ENCODE peak calls at places on chromosomes 16 and 17, in seven cellular contexts. I is T-helper 2 cell; L is stimulated activated CD8-positive, alpha-beta memory T cell treated with anti-CD3 and anti-CD28 coated beads, Interleukin-7, amount 100 ng/mL, for 24 hours; S is HuH-7.5; N is D341Med; Q is islet precursor cell; R is iris pigment epithelial cell. X is an unnamed sample.

GRCh38 chr17:3750296-3750695 is 26.6 kb downstream of the HASPIN start:
- DNase-seq in N (no peak), Q (peak; percentile 54), S (no peak), I (no peak), L (no peak), R (no peak), X (no peak)

GRCh38 chr16:68665501-68665900 is 20.4 kb downstream of the CDH3 start:
- DNase-seq in N (no peak), R (no peak), Q (peak; percentile 95), S (no peak), I (no peak), L (no peak), X (no peak)

GRCh38 chr17:1181769-1182137 is 2.0 kb upstream of the ABR start:
- DNase-seq in I (no peak), Q (no peak), R (peak; percentile 46), N (no peak), S (no peak), L (no peak), X (no peak)

GRCh38 chr16:69145658-69146057 is 13.2 kb downstream of the UTP4 start:
- DNase-seq in N (no peak), I (no peak), Q (no peak), S (no peak), L (no peak), R (peak; percentile 61), X (no peak)

GRCh38 chr17:79295307-79295706 is 220.7 kb downstream of the ENGASE start:
- DNase-seq in S (no peak), Q (no peak), R (no peak), L (no peak), I (no peak), N (no peak), X (no peak)

GRCh38 chr16:8581923-8582580 is 8.3 kb downstream of the TMEM114 start:
- DNase-seq in S (no peak), I (no peak), R (peak; percentile 35), L (no peak), N (no peak), Q (no peak), X (no peak)

GRCh38 chr17:8734876-8735275 is 9.8 kb downstream of the CCDC42 start:
- DNase-seq in Q (no peak), R (no peak), L (no peak), S (no peak), I (no peak), N (no peak), X (no peak)

GRCh38 chr17:15288859-15289258 is 23.7 kb upstream of the PMP22 start:
- DNase-seq in R (no peak), S (no peak), N (no peak), Q (no peak), L (no peak), I (no peak), X (no peak)

GRCh38 chr16:50244504-50245416 is 21.6 kb upstream of the ADCY7 start:
- DNase-seq in N (no peak), S (no peak), R (no peak), I (no peak), L (no peak), Q (peak; percentile 68), X (no peak)

GRCh38 chr17:50766222-50767023 is 895 bp downstream of the ANKRD40CL start:
- DNase-seq in S (no peak), N (no peak), Q (no peak), R (no peak), L (no peak), I (no peak), X (no peak)

GRCh38 chr17:39601010-39601597 is 6.6 kb downstream of the NEUROD2 start:
- DNase-seq in I (no peak), N (no peak), R (no peak), Q (no peak), S (no peak), L (no peak), X (no peak)

GRCh38 chr16:54050281-54051210 is 236.0 kb downstream of the IRX3 start:
- DNase-seq in R (no peak), N (no peak), Q (no peak), L (no peak), I (no peak), S (no peak), X (no peak)

GRCh38 chr17:17179371-17179827 is 26.7 kb downstream of the PLD6 start:
- DNase-seq in Q (no peak), N (no peak), I (no peak), R (peak; percentile 26), S (no peak), L (no peak), X (no peak)

GRCh38 chr17:19717411-19717908 is 1.1 kb upstream of the SLC47A2 start:
- DNase-seq in Q (no peak), S (no peak), I (no peak), R (no peak), N (peak; percentile 8), L (no peak), X (no peak)

X was measured in central memory CD8-positive, alpha-beta T cell.